ENCODE peak calls at places on chromosomes 2 and 18, in six cellular contexts. P is esophagus squamous epithelium, D is HepG2, F is lung, L is fibroblast of lung, R is left ventricle myocardium inferior. V is an unnamed sample. For H3K4me1, the result is how much of the 10 kb centered on the place peaks cover.

GRCh38 chr18:56748698-56749268 is 97.6 kb downstream of the WDR7 start:
- DNase-seq in P (no peak), D (peak), F (no peak), L (peak), R (no peak), V (no peak)

GRCh38 chr2:42706836-42707235 is 57.1 kb downstream of the OXER1 start:
- DNase-seq in P (no peak), D (peak), F (no peak), L (no peak), R (no peak), V (no peak)

GRCh38 chr2:237213325-237214040 is 127.8 kb downstream of the COPS8 start:
- DNase-seq in P (no peak), D (no peak), F (no peak), L (peak), R (peak), V (no peak)

GRCh38 chr2:161424992-161425391 is 8.9 kb downstream of the TBR1 start:
- DNase-seq in P (no peak), D (no peak), F (no peak), L (no peak), R (no peak), V (no peak)

GRCh38 chr2:32484907-32485306 is 128.1 kb downstream of the BIRC6 start:
- DNase-seq in P (no peak), D (no peak), F (no peak), L (peak), R (no peak), V (no peak)

GRCh38 chr2:218129756-218130155 is 3.9 kb downstream of the CXCR2 start:
- DNase-seq in P (no peak), D (no peak), F (no peak), L (peak), R (no peak), V (no peak)

GRCh38 chr2:214076527-214076926 is 334.3 kb upstream of the VWC2L start:
- DNase-seq in P (no peak), D (no peak), F (no peak), L (no peak), R (no peak), V (no peak)

GRCh38 chr2:213678437-213679218 is 394.4 kb downstream of the SPAG16 start:
- DNase-seq in P (no peak), D (no peak), F (no peak), L (no peak), R (no peak), V (no peak)

GRCh38 chr18:78330761-78331160 is 648.9 kb upstream of the SALL3 start:
- DNase-seq in P (no peak), D (no peak), F (no peak), L (peak), R (no peak), V (no peak)

GRCh38 chr2:129233751-129234406 is 745.6 kb upstream of the RAB6C start:
- DNase-seq in P (no peak), D (no peak), F (no peak), L (peak), R (no peak), V (no peak)

GRCh38 chr2:241560181-241560882 is 1.8 kb downstream of the BOK start:
- DNase-seq in P (no peak), D (no peak), F (no peak), L (no peak), R (no peak), V (no peak)

GRCh38 chr2:67812682-67813081 is 250.1 kb downstream of the C1D start:
- DNase-seq in P (no peak), D (no peak), F (no peak), L (no peak), R (no peak), V (no peak)

GRCh38 chr2:210752532-210752931 is 196.1 kb downstream of the CPS1 start:
- DNase-seq in P (no peak), D (no peak), F (no peak), L (no peak), R (no peak), V (no peak)

GRCh38 chr2:227623225-227623624 is 5.9 kb downstream of the SCYGR4 start:
- DNase-seq in P (no peak), D (no peak), F (no peak), L (peak), R (no peak), V (no peak)

GRCh38 chr18:43077510-43078290 is 37.8 kb downstream of the RIT2 start:
- DNase-seq in P (no peak), D (no peak), F (no peak), L (no peak), R (no peak), V (no peak)

GRCh38 chr2:239262484-239263230 is 138.2 kb downstream of the HDAC4 start:
- DNase-seq in P (no peak), D (no peak), F (no peak), L (no peak), R (no peak), V (no peak)

GRCh38 chr2:218444692-218445357 is 25.9 kb downstream of the VIL1 start:
- DNase-seq in P (no peak), D (peak), F (no peak), L (no peak), R (no peak), V (no peak)

GRCh38 chr2:17830053-17831034 is 14.1 kb downstream of the MSGN1 start:
- DNase-seq in P (no peak), D (peak), F (peak), L (peak), R (peak), V (no peak)

GRCh38 chr2:47346107-47346506 is 56.8 kb upstream of the MSH2 start:
- DNase-seq in P (no peak), D (no peak), F (no peak), L (no peak), R (no peak), V (no peak)

GRCh38 chr2:17813742-17814458 is 2.4 kb upstream of the MSGN1 start:
- DNase-seq in P (no peak), D (no peak), F (no peak), L (no peak), R (peak), V (no peak)

GRCh38 chr2:237483018-237483731 is 3.9 kb upstream of the MLPH start:
- DNase-seq in P (no peak), D (no peak), F (peak), L (peak), R (no peak), V (no peak)

GRCh38 chr2:173578404-173579092 is 223.9 kb downstream of the CDCA7 start:
- DNase-seq in P (no peak), D (no peak), F (no peak), L (no peak), R (no peak), V (no peak)

GRCh38 chr2:151049746-151050145 is 211.9 kb downstream of the RBM43 start:
- DNase-seq in P (no peak), D (peak), F (no peak), L (peak), R (no peak), V (no peak)

GRCh38 chr2:70645733-70646420 is 92.3 kb upstream of the TGFA start:
- DNase-seq in P (no peak), D (peak), F (no peak), L (no peak), R (no peak), V (no peak)

GRCh38 chr2:161102770-161103450 is 57.3 kb upstream of the TANK start:
- DNase-seq in P (no peak), D (no peak), F (no peak), L (peak), R (no peak), V (no peak)

GRCh38 chr2:66270247-66270646 is 164.7 kb upstream of the MEIS1 start:
- DNase-seq in P (no peak), D (no peak), F (no peak), L (no peak), R (no peak), V (no peak)

GRCh38 chr2:42770288-42771131 is 6.6 kb upstream of the OXER1 start:
- DNase-seq in P (no peak), D (peak), F (no peak), L (peak), R (no peak), V (no peak)

GRCh38 chr2:45821558-45822271 is 170.2 kb downstream of the PRKCE start:
- DNase-seq in P (no peak), D (peak), F (peak), L (peak), R (peak), V (peak)

GRCh38 chr2:14074691-14075090 is 557.8 kb upstream of the LRATD1 start:
- DNase-seq in P (no peak), D (no peak), F (no peak), L (no peak), R (no peak), V (no peak)

GRCh38 chr18:136433-136832 is 21.9 kb upstream of the USP14 start:
- DNase-seq in P (no peak), D (peak), F (no peak), L (no peak), R (no peak), V (no peak)

GRCh38 chr2:189751080-189751658 is 11.4 kb downstream of the OSGEPL1 start:
- DNase-seq in P (no peak), D (peak), F (no peak), L (peak), R (no peak), V (no peak)

GRCh38 chr2:240301256-240301795 is 134.1 kb upstream of the GPC1 start:
- DNase-seq in P (no peak), D (no peak), F (peak), L (no peak), R (no peak), V (no peak)

GRCh38 chr2:123514808-123515207 is 510.3 kb upstream of the CNTNAP5 start:
- DNase-seq in P (no peak), D (no peak), F (no peak), L (no peak), R (no peak), V (no peak)

GRCh38 chr18:21742323-21742687 is 1.7 kb downstream of the MIB1 start:
- DNase-seq in P (no peak), D (no peak), F (no peak), L (peak), R (no peak), V (no peak)

GRCh38 chr2:177245010-177245422 is 19.5 kb downstream of the NFE2L2 start:
- DNase-seq in P (no peak), D (no peak), F (no peak), L (peak), R (no peak), V (no peak)

GRCh38 chr2:166653185-166653813 is 159.2 kb upstream of the SCN7A start:
- DNase-seq in P (no peak), D (peak), F (no peak), L (peak), R (no peak), V (no peak)

GRCh38 chr18:9925369-9925768 is 11.6 kb downstream of the VAPA start:
- DNase-seq in P (no peak), D (no peak), F (no peak), L (peak), R (no peak), V (no peak)
- H3K4me1 ChIP-seq in P (half or more), D (half or more), F (under half), L (under half), R (half or more), V (half or more)

GRCh38 chr2:29192526-29192925 is 77.3 kb downstream of the CLIP4 start:
- DNase-seq in P (no peak), D (no peak), F (no peak), L (no peak), R (no peak), V (no peak)
- TF ChIP-seq CTCF in P (no peak), D (no peak), F (no peak), L (no peak), R (no peak), V (no peak)

DNA sequence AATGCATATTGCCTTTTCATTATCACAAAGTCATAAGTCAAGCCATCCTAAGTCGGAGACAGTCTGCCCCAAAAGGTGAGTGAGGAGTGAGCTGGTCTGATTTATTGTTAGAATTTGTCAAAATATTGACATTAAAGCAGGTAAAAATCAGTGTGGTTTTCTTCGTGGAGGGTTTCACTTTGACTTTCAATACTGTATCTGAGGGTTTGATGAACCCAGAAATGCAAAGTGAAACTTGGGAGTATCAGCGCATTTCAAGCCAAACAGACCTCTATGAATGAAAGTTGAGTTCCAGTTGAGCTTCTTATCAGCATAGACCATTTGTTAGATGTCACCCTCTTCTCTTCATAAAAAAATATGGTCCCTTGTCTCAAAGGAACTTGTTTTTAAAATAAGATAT is 21.7 kb upstream of the CXCR4 start:
- DNase-seq in P (no peak), D (no peak), F (no peak), L (no peak), R (no peak), V (no peak)
- H3K4me1 ChIP-seq in P (under half), D (under half), F (under half), L (under half), R (under half), V (under half)

GRCh38 chr2:10911291-10912075 is at the start of gene KCNF1:
- DNase-seq in P (no peak), D (peak), F (no peak), L (peak), R (no peak), V (peak)

GRCh38 chr2:10909050-10909995 is 2.4 kb upstream of the KCNF1 start:
- DNase-seq in P (no peak), D (peak), F (no peak), L (no peak), R (no peak), V (no peak)

GRCh38 chr2:10910625-10911024 is 1.1 kb upstream of the KCNF1 start:
- DNase-seq in P (no peak), D (no peak), F (no peak), L (no peak), R (no peak), V (no peak)

GRCh38 chr2:10908195-10908594 is 3.5 kb upstream of the KCNF1 start:
- DNase-seq in P (no peak), D (no peak), F (no peak), L (no peak), R (no peak), V (no peak)

GRCh38 chr2:10909996-10910341 is 1.8 kb upstream of the KCNF1 start:
- DNase-seq in P (no peak), D (no peak), F (no peak), L (no peak), R (no peak), V (no peak)
- TF ChIP-seq CTCF in P (no peak), D (no peak), F (no peak), L (no peak), R (no peak), V (no peak)

GRCh38 chr2:105796791-105797190 is 52.1 kb downstream of the NCK2 start:
- DNase-seq in P (no peak), D (no peak), F (no peak), L (no peak), R (no peak), V (no peak)
- H3K4me1 ChIP-seq in P (half or more), D (half or more), F (under half), L (under half), R (half or more), V (under half)

V was measured in RWPE2.